ENCODE peak calls at places on chromosomes 3 and 15, in nine cellular contexts. B is tibial artery; Z is A549; K is OCI-LY7; A is ascending aorta; O is AG09309; S is CD4-positive, alpha-beta T cell; J is neural crest cell; Y is adrenal gland. C is an unnamed sample.

GRCh38 chr15:100905855-100906254 is 13.3 kb upstream of the LRRK1 start:
- DNase-seq in B (no peak), Z (no peak), K (no peak), A (peak), O (no peak), S (no peak), J (no peak), Y (no peak), C (no peak)

GRCh38 chr15:68303560-68304436 is 26.3 kb downstream of the FEM1B start:
- DNase-seq in B (peak), Z (peak), K (no peak), A (peak), O (no peak), S (no peak), J (no peak), Y (no peak), C (no peak)

GRCh38 chr3:127589600-127590281 is 792 bp downstream of the TPRA1 start:
- DNase-seq in B (peak), Z (no peak), K (peak), A (no peak), O (no peak), S (no peak), J (peak), Y (peak), C (no peak)

GRCh38 chr3:195060531-195061385 is 210.2 kb downstream of the XXYLT1 start:
- DNase-seq in B (no peak), Z (no peak), K (no peak), A (no peak), O (no peak), S (no peak), J (no peak), Y (no peak), C (no peak)

GRCh38 chr15:100235030-100235617 is 106.7 kb downstream of the ADAMTS17 start:
- DNase-seq in B (peak), Z (no peak), K (no peak), A (no peak), O (no peak), S (no peak), J (no peak), Y (no peak), C (no peak)

GRCh38 chr3:30135190-30135589 is 471.2 kb upstream of the TGFBR2 start:
- DNase-seq in B (no peak), Z (peak), K (peak), A (no peak), O (no peak), S (no peak), J (no peak), Y (no peak), C (peak)

GRCh38 chr15:85825719-85826118 is 31.0 kb upstream of the KLHL25 start:
- DNase-seq in B (no peak), Z (no peak), K (no peak), A (no peak), O (no peak), S (no peak), J (no peak), Y (no peak), C (no peak)

GRCh38 chr3:153768559-153769469 is 352.4 kb upstream of the ARHGEF26 start:
- DNase-seq in B (no peak), Z (peak), K (peak), A (no peak), O (peak), S (peak), J (peak), Y (peak), C (peak)

GRCh38 chr3:77577264-77577663 is 537.4 kb downstream of the ROBO2 start:
- DNase-seq in B (no peak), Z (no peak), K (no peak), A (no peak), O (no peak), S (no peak), J (no peak), Y (no peak), C (no peak)

GRCh38 chr3:40720351-40720750 is 195.6 kb downstream of the ZNF621 start:
- DNase-seq in B (no peak), Z (no peak), K (no peak), A (no peak), O (no peak), S (no peak), J (no peak), Y (no peak), C (no peak)

GRCh38 chr15:85581495-85581894 is 201.1 kb downstream of the AKAP13 start:
- DNase-seq in B (peak), Z (no peak), K (peak), A (peak), O (no peak), S (no peak), J (no peak), Y (peak), C (no peak)

GRCh38 chr15:89490550-89491315 is 5.7 kb downstream of the RHCG start:
- DNase-seq in B (peak), Z (no peak), K (no peak), A (no peak), O (no peak), S (no peak), J (no peak), Y (no peak), C (no peak)

GRCh38 chr3:51716805-51717204 is 9.9 kb downstream of the GRM2 start:
- DNase-seq in B (no peak), Z (no peak), K (no peak), A (no peak), O (no peak), S (no peak), J (no peak), Y (no peak), C (no peak)

GRCh38 chr15:40080847-40081246 is 27.8 kb downstream of the BMF start:
- DNase-seq in B (peak), Z (no peak), K (no peak), A (no peak), O (no peak), S (no peak), J (no peak), Y (no peak), C (no peak)

GRCh38 chr3:179973024-179973423 is 63.7 kb downstream of the PEX5L start:
- DNase-seq in B (no peak), Z (no peak), K (no peak), A (no peak), O (no peak), S (no peak), J (no peak), Y (no peak), C (peak)

GRCh38 chr15:23497710-23498111 is 50.7 kb upstream of the GOLGA6L2 start:
- DNase-seq in B (no peak), Z (peak), K (peak), A (no peak), O (no peak), S (no peak), J (peak), Y (no peak), C (no peak)

GRCh38 chr3:7385635-7386034 is 524.7 kb downstream of the GRM7 start:
- DNase-seq in B (no peak), Z (no peak), K (no peak), A (no peak), O (no peak), S (no peak), J (no peak), Y (no peak), C (no peak)

GRCh38 chr3:28791713-28792255 is 443.2 kb upstream of the AZI2 start:
- DNase-seq in B (no peak), Z (no peak), K (no peak), A (no peak), O (no peak), S (no peak), J (no peak), Y (no peak), C (no peak)

GRCh38 chr15:64246364-64247189 is 83.8 kb upstream of the PPIB start:
- DNase-seq in B (no peak), Z (peak), K (no peak), A (no peak), O (peak), S (no peak), J (no peak), Y (peak), C (peak)

GRCh38 chr15:94848054-94848453 is 616.7 kb downstream of the MCTP2 start:
- DNase-seq in B (no peak), Z (no peak), K (no peak), A (no peak), O (no peak), S (no peak), J (no peak), Y (no peak), C (no peak)

GRCh38 chr3:163058190-163058854 is 1561.7 kb downstream of the OTOL1 start:
- DNase-seq in B (no peak), Z (no peak), K (no peak), A (no peak), O (no peak), S (no peak), J (no peak), Y (peak), C (no peak)

GRCh38 chr15:29125382-29126207 is 144.0 kb downstream of the NSMCE3 start:
- DNase-seq in B (no peak), Z (no peak), K (no peak), A (no peak), O (no peak), S (no peak), J (no peak), Y (no peak), C (no peak)

GRCh38 chr15:29097168-29097567 is 172.5 kb downstream of the NSMCE3 start:
- DNase-seq in B (peak), Z (no peak), K (no peak), A (no peak), O (no peak), S (no peak), J (no peak), Y (no peak), C (no peak)

GRCh38 chr15:60390931-60391501 is 6.8 kb downstream of the ANXA2 start:
- DNase-seq in B (peak), Z (peak), K (no peak), A (peak), O (no peak), S (no peak), J (no peak), Y (peak), C (peak)

DNA sequence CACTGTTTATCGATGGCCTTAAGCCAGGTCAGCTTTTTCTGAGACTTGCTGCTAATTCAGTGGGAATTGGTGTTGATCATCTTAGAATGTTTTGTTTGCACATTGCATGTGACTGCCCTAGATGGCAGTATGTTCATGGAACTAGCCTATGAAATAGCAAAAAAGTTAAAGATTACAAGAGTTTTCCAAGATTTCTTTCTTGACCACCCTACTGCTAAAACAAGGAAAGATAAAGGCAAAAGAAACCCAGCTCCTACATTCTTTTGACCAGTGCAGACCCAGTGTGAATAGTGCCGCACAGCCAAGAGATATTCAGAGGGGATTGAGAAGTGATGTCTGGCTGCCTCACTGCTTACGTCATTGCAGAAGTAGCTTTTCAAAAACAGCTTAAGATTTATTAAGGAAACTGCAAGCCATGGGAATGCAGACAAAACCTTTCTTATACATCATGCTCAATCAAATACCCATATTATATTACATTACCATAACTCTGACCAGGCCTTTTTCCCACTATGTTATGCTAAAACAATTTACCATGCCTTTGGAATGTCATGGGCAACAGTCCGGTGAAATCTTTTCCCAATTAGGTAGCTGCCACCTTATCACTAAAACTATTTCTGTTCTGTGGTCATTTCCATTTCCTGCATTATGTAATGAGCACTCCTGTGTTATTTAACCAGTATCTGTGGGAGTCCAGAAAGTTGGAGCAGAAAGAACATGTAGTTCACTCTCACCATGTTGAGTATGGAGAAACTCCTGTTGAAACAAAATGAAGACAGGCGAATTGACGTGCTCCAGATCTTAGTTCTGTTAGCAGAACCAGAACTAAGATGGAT is 6.0 kb downstream of the PHLDB2 start:
- DNase-seq in B (no peak), Z (peak), K (no peak), A (no peak), O (peak), S (no peak), J (no peak), Y (no peak), C (no peak)
- TF ChIP-seq CTCF in B (no peak), Z (peak), K (peak), A (peak), O (peak), S (no peak), J (no peak), Y (no peak), C (peak)

GRCh38 chr3:114417265-114417664 is 123.4 kb downstream of the TIGIT start:
- DNase-seq in B (no peak), Z (no peak), K (no peak), A (no peak), O (no peak), S (no peak), J (no peak), Y (no peak), C (no peak)

GRCh38 chr3:114409291-114409690 is 115.5 kb downstream of the TIGIT start:
- DNase-seq in B (no peak), Z (no peak), K (no peak), A (no peak), O (no peak), S (no peak), J (no peak), Y (no peak), C (no peak)

GRCh38 chr3:114408763-114409162 is 114.9 kb downstream of the TIGIT start:
- DNase-seq in B (no peak), Z (no peak), K (no peak), A (no peak), O (no peak), S (no peak), J (peak), Y (no peak), C (no peak)

GRCh38 chr3:114411292-114411691 is 117.5 kb downstream of the TIGIT start:
- DNase-seq in B (no peak), Z (no peak), K (no peak), A (no peak), O (no peak), S (no peak), J (no peak), Y (no peak), C (no peak)

DNA sequence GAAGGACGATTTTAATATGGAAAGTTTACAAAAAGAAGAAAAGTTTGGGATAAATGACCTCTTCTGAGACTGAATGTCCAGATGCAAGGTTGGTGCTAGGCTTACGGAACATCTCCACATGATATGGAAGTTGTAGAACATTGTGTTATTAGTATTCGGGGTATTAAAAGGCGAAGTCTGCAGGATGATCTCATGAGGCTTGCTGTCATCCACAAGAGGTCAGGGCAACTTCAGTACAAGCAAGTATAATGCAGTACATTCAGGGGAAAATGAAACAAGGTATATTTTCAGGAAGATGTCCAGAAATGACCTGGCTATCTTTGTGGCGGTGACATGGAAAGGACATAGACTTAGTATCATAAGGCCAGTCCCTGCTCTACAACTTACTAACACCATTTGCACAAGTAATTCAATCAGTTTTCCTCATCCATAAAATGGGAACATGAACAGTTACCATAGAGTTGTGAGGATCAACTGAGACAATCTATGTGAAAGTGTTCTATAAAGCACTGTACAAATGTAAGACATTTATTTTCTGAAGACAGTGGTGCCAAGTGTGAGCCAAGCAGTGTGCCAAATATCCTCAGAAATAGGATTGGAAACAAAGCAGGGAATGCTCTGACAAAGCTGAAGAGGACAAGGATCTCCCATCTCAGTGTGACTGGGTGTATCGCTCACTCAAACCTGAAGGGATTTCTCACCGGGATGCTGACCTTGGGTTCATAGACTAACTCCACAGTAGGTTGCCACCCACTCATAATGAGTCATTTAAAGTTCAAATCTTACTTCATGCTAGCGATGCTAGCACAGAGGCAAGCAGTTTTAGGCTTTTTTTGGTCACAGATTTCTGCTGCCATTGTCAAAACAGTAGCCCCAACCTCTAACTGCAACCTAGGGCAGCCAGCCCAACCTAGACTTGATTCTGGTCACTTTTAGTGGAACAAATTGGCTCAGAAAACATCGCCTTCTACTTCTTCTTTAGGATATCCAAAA is 118.3 kb downstream of the TIGIT start:
- DNase-seq in B (no peak), Z (peak), K (no peak), A (no peak), O (no peak), S (no peak), J (no peak), Y (peak), C (peak)
- TF ChIP-seq CTCF in B (no peak), Z (no peak), K (peak), A (no peak), O (no peak), S (no peak), J (no peak), Y (no peak), C (no peak)

GRCh38 chr3:22542311-22542710 is 660.8 kb upstream of the UBE2E2 start:
- DNase-seq in B (no peak), Z (no peak), K (no peak), A (no peak), O (no peak), S (no peak), J (no peak), Y (no peak), C (peak)
- TF ChIP-seq CTCF in B (no peak), Z (no peak), K (no peak), A (no peak), O (no peak), S (no peak), J (no peak), Y (no peak), C (no peak)

GRCh38 chr3:142929109-142929508 is 34.4 kb downstream of the PAQR9 start:
- DNase-seq in B (no peak), Z (peak), K (peak), A (no peak), O (no peak), S (peak), J (no peak), Y (peak), C (peak)

GRCh38 chr3:142934128-142934896 is 29.2 kb downstream of the PAQR9 start:
- DNase-seq in B (no peak), Z (no peak), K (no peak), A (no peak), O (no peak), S (no peak), J (no peak), Y (no peak), C (no peak)

GRCh38 chr3:142930510-142930909 is 33.0 kb downstream of the PAQR9 start:
- DNase-seq in B (no peak), Z (peak), K (no peak), A (no peak), O (no peak), S (no peak), J (no peak), Y (no peak), C (no peak)

GRCh38 chr3:142929890-142930289 is 33.6 kb downstream of the PAQR9 start:
- DNase-seq in B (no peak), Z (no peak), K (no peak), A (no peak), O (no peak), S (no peak), J (no peak), Y (no peak), C (no peak)

GRCh38 chr3:142931222-142931621 is 32.3 kb downstream of the PAQR9 start:
- DNase-seq in B (no peak), Z (peak), K (peak), A (no peak), O (no peak), S (no peak), J (no peak), Y (no peak), C (no peak)
- TF ChIP-seq CTCF in B (no peak), Z (no peak), K (peak), A (no peak), O (no peak), S (no peak), J (no peak), Y (no peak), C (no peak)

GRCh38 chr15:78317145-78317836 is 17.9 kb upstream of the SKIC8 start:
- DNase-seq in B (no peak), Z (peak), K (peak), A (no peak), O (no peak), S (no peak), J (no peak), Y (no peak), C (peak)
- TF ChIP-seq CTCF in B (no peak), Z (peak), K (peak), A (no peak), O (no peak), S (no peak), J (no peak), Y (no peak), C (no peak)

DNA sequence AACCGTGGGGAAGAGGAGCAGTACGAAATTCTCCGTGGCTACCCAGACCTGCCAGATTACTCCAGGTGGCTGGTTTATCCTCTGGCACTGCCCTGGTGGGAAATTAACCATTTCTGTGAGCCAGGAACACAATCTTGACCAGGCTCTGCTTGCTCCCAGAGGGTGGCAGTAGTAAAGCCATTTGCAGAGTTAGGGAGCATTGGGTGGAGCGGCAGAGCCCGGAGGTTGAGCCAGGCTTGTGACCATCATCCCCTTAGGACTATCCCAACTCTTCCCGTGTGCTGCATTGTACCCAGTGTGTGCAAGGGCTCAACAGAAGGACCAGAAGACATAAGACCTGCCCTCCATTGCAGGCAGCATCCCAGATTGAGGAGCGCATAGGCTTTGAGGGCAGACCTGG is 5.3 kb downstream of the KNG1 start:
- DNase-seq in B (no peak), Z (peak), K (no peak), A (no peak), O (no peak), S (no peak), J (no peak), Y (no peak), C (peak)
- TF ChIP-seq CTCF in B (no peak), Z (peak), K (peak), A (peak), O (peak), S (no peak), J (no peak), Y (no peak), C (no peak)

DNA sequence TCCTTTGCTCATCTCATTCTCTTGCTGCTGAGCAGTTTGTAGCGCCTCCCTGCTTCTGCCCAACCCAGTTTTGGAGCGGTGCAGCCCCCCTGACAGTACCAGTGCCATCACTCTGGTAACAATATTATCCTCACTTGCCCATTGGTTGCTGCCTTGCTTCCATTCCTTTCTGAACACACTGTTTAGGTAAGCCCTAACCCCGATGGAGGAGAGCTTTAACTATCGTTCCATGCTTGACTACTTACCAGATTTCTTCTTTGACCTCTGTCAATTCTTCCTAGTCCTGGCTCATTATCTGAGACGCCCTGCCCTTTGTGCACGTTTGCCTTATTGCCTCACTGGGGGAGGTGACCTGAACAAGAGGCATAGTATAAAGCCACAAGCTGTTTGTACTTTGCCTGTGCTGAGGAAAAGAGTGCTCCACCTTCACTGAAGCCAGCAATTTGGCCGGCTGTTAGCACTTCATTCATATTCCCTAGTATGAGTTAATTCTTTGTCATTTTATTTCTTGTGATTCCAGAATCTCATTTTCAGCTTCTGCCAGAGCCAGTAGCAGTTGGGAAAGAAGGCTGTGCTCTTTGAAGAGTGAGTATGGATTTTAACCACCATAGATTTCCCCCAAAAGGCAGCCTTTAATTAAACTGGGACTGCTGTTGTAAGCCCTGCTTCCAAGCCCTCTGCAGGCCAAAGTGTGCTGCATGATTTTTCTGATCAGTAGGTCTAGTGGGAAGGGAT is 11.9 kb downstream of the ABHD6 start:
- DNase-seq in B (no peak), Z (no peak), K (no peak), A (no peak), O (no peak), S (no peak), J (no peak), Y (no peak), C (no peak)
- TF ChIP-seq CTCF in B (no peak), Z (no peak), K (peak), A (no peak), O (peak), S (no peak), J (peak), Y (no peak), C (no peak)